ENCODE peak calls at places on chromosomes 3 and 15, in seven cellular contexts. One of them, this sample, is unnamed.

GRCh38 chr3:87088984-87089841 is 98.3 kb upstream of the VGLL3 start:
- DNase-seq in K562: no peak
- DNase-seq in GM12891: peak
- DNase-seq in GM12878: no peak
- DNase-seq in H1: no peak
- DNase-seq in GM12892: peak
- DNase-seq in HepG2: no peak
- DNase-seq in this sample: peak

GRCh38 chr3:196141866-196142673 is 60.2 kb upstream of the TFRC start:
- DNase-seq in K562: peak
- DNase-seq in GM12891: no peak
- DNase-seq in GM12878: no peak
- DNase-seq in H1: no peak
- DNase-seq in GM12892: no peak
- DNase-seq in HepG2: no peak
- DNase-seq in this sample: no peak

GRCh38 chr3:48112813-48113212 is 75.4 kb downstream of the CDC25A start:
- DNase-seq in K562: no peak
- DNase-seq in GM12891: no peak
- DNase-seq in GM12878: no peak
- DNase-seq in H1: no peak
- DNase-seq in GM12892: no peak
- DNase-seq in HepG2: no peak
- DNase-seq in this sample: peak

GRCh38 chr3:37909067-37909911 is 47.6 kb downstream of the CTDSPL start:
- DNase-seq in K562: no peak
- DNase-seq in GM12891: no peak
- DNase-seq in GM12878: no peak
- DNase-seq in H1: no peak
- DNase-seq in GM12892: no peak
- DNase-seq in HepG2: peak
- DNase-seq in this sample: no peak

GRCh38 chr15:52005748-52006701 is 13.0 kb upstream of the MAPK6 start:
- DNase-seq in K562: peak
- DNase-seq in GM12891: no peak
- DNase-seq in GM12878: peak
- DNase-seq in H1: no peak
- DNase-seq in GM12892: no peak
- DNase-seq in HepG2: peak
- DNase-seq in this sample: peak

GRCh38 chr3:53489401-53490130 is 4.8 kb upstream of the CACNA1D start:
- DNase-seq in K562: no peak
- DNase-seq in GM12891: no peak
- DNase-seq in GM12878: no peak
- DNase-seq in H1: no peak
- DNase-seq in GM12892: no peak
- DNase-seq in HepG2: no peak
- DNase-seq in this sample: no peak

GRCh38 chr3:51139616-51140015 is 245.5 kb upstream of the MANF start:
- DNase-seq in K562: no peak
- DNase-seq in GM12891: no peak
- DNase-seq in GM12878: no peak
- DNase-seq in H1: no peak
- DNase-seq in GM12892: no peak
- DNase-seq in HepG2: no peak
- DNase-seq in this sample: no peak

GRCh38 chr3:64225695-64226499 is 631 bp upstream of the PRICKLE2 start:
- DNase-seq in K562: no peak
- DNase-seq in GM12891: no peak
- DNase-seq in GM12878: no peak
- DNase-seq in H1: no peak
- DNase-seq in GM12892: no peak
- DNase-seq in HepG2: no peak
- DNase-seq in this sample: no peak

GRCh38 chr15:82040395-82040794 is 5.4 kb downstream of the MEX3B start:
- DNase-seq in K562: no peak
- DNase-seq in GM12891: no peak
- DNase-seq in GM12878: no peak
- DNase-seq in H1: no peak
- DNase-seq in GM12892: no peak
- DNase-seq in HepG2: no peak
- DNase-seq in this sample: no peak

GRCh38 chr3:189860296-189860695 is 229.1 kb downstream of the TP63 start:
- DNase-seq in K562: no peak
- DNase-seq in GM12891: no peak
- DNase-seq in GM12878: no peak
- DNase-seq in H1: no peak
- DNase-seq in GM12892: no peak
- DNase-seq in HepG2: no peak
- DNase-seq in this sample: no peak

GRCh38 chr3:55203006-55203405 is 275.1 kb upstream of the LRTM1 start:
- DNase-seq in K562: no peak
- DNase-seq in GM12891: no peak
- DNase-seq in GM12878: no peak
- DNase-seq in H1: no peak
- DNase-seq in GM12892: no peak
- DNase-seq in HepG2: no peak
- DNase-seq in this sample: no peak
- TF ChIP-seq TAF1 in K562: no peak
- TF ChIP-seq TAF1 in GM12891: no peak
- TF ChIP-seq TAF1 in GM12878: no peak
- TF ChIP-seq TAF1 in H1: no peak
- TF ChIP-seq TAF1 in GM12892: no peak
- TF ChIP-seq TAF1 in HepG2: no peak
- TF ChIP-seq TAF1 in this sample: no peak

GRCh38 chr15:85302271-85302670 is 78.1 kb upstream of the AKAP13 start:
- DNase-seq in K562: no peak
- DNase-seq in GM12891: no peak
- DNase-seq in GM12878: no peak
- DNase-seq in H1: no peak
- DNase-seq in GM12892: no peak
- DNase-seq in HepG2: no peak
- DNase-seq in this sample: no peak

GRCh38 chr15:85298366-85298765 is 82.0 kb upstream of the AKAP13 start:
- DNase-seq in K562: no peak
- DNase-seq in GM12891: no peak
- DNase-seq in GM12878: no peak
- DNase-seq in H1: no peak
- DNase-seq in GM12892: no peak
- DNase-seq in HepG2: no peak
- DNase-seq in this sample: no peak

GRCh38 chr15:85297537-85297936 is 82.9 kb upstream of the AKAP13 start:
- DNase-seq in K562: no peak
- DNase-seq in GM12891: no peak
- DNase-seq in GM12878: no peak
- DNase-seq in H1: no peak
- DNase-seq in GM12892: no peak
- DNase-seq in HepG2: peak
- DNase-seq in this sample: no peak

GRCh38 chr15:85298941-85299340 is 81.5 kb upstream of the AKAP13 start:
- DNase-seq in K562: no peak
- DNase-seq in GM12891: no peak
- DNase-seq in GM12878: no peak
- DNase-seq in H1: no peak
- DNase-seq in GM12892: no peak
- DNase-seq in HepG2: no peak
- DNase-seq in this sample: no peak

GRCh38 chr15:85296615-85297402 is 83.6 kb upstream of the AKAP13 start:
- DNase-seq in K562: peak
- DNase-seq in GM12891: peak
- DNase-seq in GM12878: peak
- DNase-seq in H1: no peak
- DNase-seq in GM12892: peak
- DNase-seq in HepG2: peak
- DNase-seq in this sample: peak
- TF ChIP-seq TAF1 in K562: no peak
- TF ChIP-seq TAF1 in GM12891: no peak
- TF ChIP-seq TAF1 in GM12878: no peak
- TF ChIP-seq TAF1 in H1: no peak
- TF ChIP-seq TAF1 in GM12892: no peak
- TF ChIP-seq TAF1 in HepG2: no peak
- TF ChIP-seq TAF1 in this sample: no peak

DNA sequence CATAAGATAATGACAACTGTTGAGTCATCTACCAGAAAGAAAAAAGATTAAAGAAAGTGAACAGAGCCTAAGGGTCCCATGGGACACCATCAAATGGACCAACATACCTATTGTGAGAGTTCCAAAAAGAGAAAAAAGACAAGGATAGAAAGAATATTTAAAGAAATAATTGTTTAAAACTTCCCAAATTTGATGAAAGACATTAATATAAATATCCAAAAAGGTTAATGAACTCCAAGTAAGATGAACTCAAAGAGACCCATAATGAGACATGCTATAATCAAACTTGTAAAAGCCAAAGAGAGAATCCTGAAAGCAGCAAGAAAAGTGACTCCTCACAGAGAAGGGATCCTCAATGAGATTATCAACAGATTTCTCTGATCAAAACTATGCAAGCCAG is 8.9 kb downstream of the NRG4 start:
- DNase-seq in K562: no peak
- DNase-seq in GM12891: no peak
- DNase-seq in GM12878: no peak
- DNase-seq in H1: no peak
- DNase-seq in GM12892: no peak
- DNase-seq in HepG2: no peak
- DNase-seq in this sample: no peak
- TF ChIP-seq TAF1 in K562: no peak
- TF ChIP-seq TAF1 in GM12891: no peak
- TF ChIP-seq TAF1 in GM12878: no peak
- TF ChIP-seq TAF1 in H1: no peak
- TF ChIP-seq TAF1 in GM12892: no peak
- TF ChIP-seq TAF1 in HepG2: no peak
- TF ChIP-seq TAF1 in this sample: no peak

GRCh38 chr15:50953302-50953701 is 44.8 kb downstream of the AP4E1 start:
- DNase-seq in K562: no peak
- DNase-seq in GM12891: no peak
- DNase-seq in GM12878: no peak
- DNase-seq in H1: no peak
- DNase-seq in GM12892: no peak
- DNase-seq in HepG2: no peak
- DNase-seq in this sample: no peak
- TF ChIP-seq TAF1 in K562: no peak
- TF ChIP-seq TAF1 in GM12891: no peak
- TF ChIP-seq TAF1 in GM12878: no peak
- TF ChIP-seq TAF1 in H1: no peak
- TF ChIP-seq TAF1 in GM12892: no peak
- TF ChIP-seq TAF1 in HepG2: no peak
- TF ChIP-seq TAF1 in this sample: no peak

GRCh38 chr3:84974347-84974746 is 15.6 kb downstream of the CADM2 start:
- DNase-seq in K562: no peak
- DNase-seq in GM12891: no peak
- DNase-seq in GM12878: no peak
- DNase-seq in H1: no peak
- DNase-seq in GM12892: no peak
- DNase-seq in HepG2: peak
- DNase-seq in this sample: no peak
- TF ChIP-seq TAF1 in K562: no peak
- TF ChIP-seq TAF1 in GM12891: no peak
- TF ChIP-seq TAF1 in GM12878: no peak
- TF ChIP-seq TAF1 in H1: no peak
- TF ChIP-seq TAF1 in GM12892: no peak
- TF ChIP-seq TAF1 in HepG2: no peak
- TF ChIP-seq TAF1 in this sample: no peak

GRCh38 chr3:24315991-24316390 is 178.7 kb downstream of the THRB start:
- DNase-seq in K562: no peak
- DNase-seq in GM12891: no peak
- DNase-seq in GM12878: no peak
- DNase-seq in H1: no peak
- DNase-seq in GM12892: no peak
- DNase-seq in HepG2: no peak
- DNase-seq in this sample: no peak

GRCh38 chr3:24318668-24319287 is 175.9 kb downstream of the THRB start:
- DNase-seq in K562: no peak
- DNase-seq in GM12891: no peak
- DNase-seq in GM12878: no peak
- DNase-seq in H1: no peak
- DNase-seq in GM12892: no peak
- DNase-seq in HepG2: peak
- DNase-seq in this sample: no peak

GRCh38 chr3:24311881-24312280 is 182.8 kb downstream of the THRB start:
- DNase-seq in K562: no peak
- DNase-seq in GM12891: no peak
- DNase-seq in GM12878: no peak
- DNase-seq in H1: no peak
- DNase-seq in GM12892: no peak
- DNase-seq in HepG2: no peak
- DNase-seq in this sample: no peak

GRCh38 chr3:24315342-24315741 is 179.3 kb downstream of the THRB start:
- DNase-seq in K562: no peak
- DNase-seq in GM12891: no peak
- DNase-seq in GM12878: no peak
- DNase-seq in H1: no peak
- DNase-seq in GM12892: no peak
- DNase-seq in HepG2: no peak
- DNase-seq in this sample: no peak

GRCh38 chr3:24316887-24317383 is 177.7 kb downstream of the THRB start:
- DNase-seq in K562: no peak
- DNase-seq in GM12891: no peak
- DNase-seq in GM12878: no peak
- DNase-seq in H1: no peak
- DNase-seq in GM12892: no peak
- DNase-seq in HepG2: peak
- DNase-seq in this sample: no peak
- TF ChIP-seq TAF1 in K562: no peak
- TF ChIP-seq TAF1 in GM12891: no peak
- TF ChIP-seq TAF1 in GM12878: no peak
- TF ChIP-seq TAF1 in H1: no peak
- TF ChIP-seq TAF1 in GM12892: no peak
- TF ChIP-seq TAF1 in HepG2: no peak
- TF ChIP-seq TAF1 in this sample: no peak

GRCh38 chr3:156535162-156535627 is 19.7 kb downstream of the SSR3 start:
- DNase-seq in K562: peak
- DNase-seq in GM12891: no peak
- DNase-seq in GM12878: no peak
- DNase-seq in H1: peak
- DNase-seq in GM12892: no peak
- DNase-seq in HepG2: peak
- DNase-seq in this sample: no peak
- TF ChIP-seq TAF1 in K562: no peak
- TF ChIP-seq TAF1 in GM12891: no peak
- TF ChIP-seq TAF1 in GM12878: no peak
- TF ChIP-seq TAF1 in H1: no peak
- TF ChIP-seq TAF1 in GM12892: no peak
- TF ChIP-seq TAF1 in HepG2: no peak
- TF ChIP-seq TAF1 in this sample: no peak

This sample was measured in SK-N-SH.